ENCODE peak calls at places on chromosomes 16 and 17, in ten cellular contexts. K is stomach; X is CD8-positive, alpha-beta memory T cell; M is heart left ventricle; E is ascending aorta; P is right cardiac atrium; L is tibial nerve; A is OCI-LY7; J is upper lobe of right lung; U is foreskin keratinocyte. D is an unnamed sample. For H3K4me1, the result is how much of the 10 kb centered on the place peaks cover.

GRCh38 chr17:59435238-59435637 is 103.8 kb downstream of the YPEL2 start:
- DNase-seq in K (no peak), X (no peak), M (no peak), E (no peak), P (no peak), L (no peak), A (no peak), J (no peak), U (peak), D (no peak)

GRCh38 chr16:30958164-30959083 is 870 bp downstream of the SETD1A start:
- DNase-seq in K (peak), X (peak), M (peak), E (no peak), P (no peak), L (no peak), A (peak), J (peak), U (no peak), D (no peak)

GRCh38 chr17:61410100-61410551 is 10.5 kb downstream of the TBX2 start:
- DNase-seq in K (no peak), X (no peak), M (no peak), E (peak), P (no peak), L (no peak), A (no peak), J (peak), U (no peak), D (peak)

GRCh38 chr17:68821860-68822693 is 133.1 kb downstream of the ABCA8 start:
- DNase-seq in K (no peak), X (no peak), M (no peak), E (no peak), P (no peak), L (no peak), A (no peak), J (no peak), U (peak), D (peak)

GRCh38 chr16:78100162-78100467 is 661 bp downstream of the WWOX start:
- DNase-seq in K (no peak), X (no peak), M (no peak), E (no peak), P (no peak), L (no peak), A (no peak), J (no peak), U (no peak), D (no peak)

GRCh38 chr16:6605490-6605889 is 727.2 kb upstream of the RBFOX1 start:
- DNase-seq in K (no peak), X (no peak), M (no peak), E (no peak), P (no peak), L (no peak), A (no peak), J (no peak), U (no peak), D (no peak)

GRCh38 chr17:1976683-1977064 is 48.5 kb downstream of the RTN4RL1 start:
- DNase-seq in K (no peak), X (no peak), M (no peak), E (no peak), P (no peak), L (no peak), A (no peak), J (no peak), U (no peak), D (no peak)

GRCh38 chr17:19328441-19329061 is 34.0 kb downstream of the B9D1 start:
- DNase-seq in K (no peak), X (no peak), M (no peak), E (peak), P (no peak), L (no peak), A (no peak), J (peak), U (no peak), D (no peak)

GRCh38 chr16:85498607-85499006 is 114.5 kb upstream of the GSE1 start:
- DNase-seq in K (peak), X (no peak), M (peak), E (no peak), P (no peak), L (no peak), A (peak), J (no peak), U (no peak), D (no peak)

GRCh38 chr17:44221862-44222111 is 2.3 kb upstream of the UBTF start:
- DNase-seq in K (no peak), X (no peak), M (peak), E (no peak), P (no peak), L (no peak), A (no peak), J (peak), U (no peak), D (no peak)

GRCh38 chr17:76791053-76791980 is 53.4 kb downstream of the MFSD11 start:
- DNase-seq in K (peak), X (peak), M (no peak), E (no peak), P (peak), L (no peak), A (peak), J (no peak), U (peak), D (no peak)

GRCh38 chr16:31876955-31877828 is 3.6 kb downstream of the ZNF267 start:
- DNase-seq in K (no peak), X (no peak), M (no peak), E (no peak), P (no peak), L (no peak), A (no peak), J (no peak), U (peak), D (no peak)

GRCh38 chr17:61400786-61401279 is 1.2 kb downstream of the TBX2 start:
- DNase-seq in K (no peak), X (no peak), M (peak), E (no peak), P (peak), L (no peak), A (no peak), J (peak), U (no peak), D (no peak)

GRCh38 chr16:30644334-30644830 is 6.4 kb upstream of the PRR14 start:
- DNase-seq in K (no peak), X (no peak), M (no peak), E (no peak), P (no peak), L (no peak), A (no peak), J (no peak), U (no peak), D (no peak)

GRCh38 chr16:50246299-50247122 is 19.8 kb upstream of the ADCY7 start:
- DNase-seq in K (no peak), X (no peak), M (peak), E (no peak), P (peak), L (no peak), A (no peak), J (no peak), U (no peak), D (no peak)

GRCh38 chr17:34826332-34826731 is 134.9 kb downstream of the CCT6B start:
- DNase-seq in K (no peak), X (no peak), M (no peak), E (no peak), P (no peak), L (no peak), A (no peak), J (no peak), U (no peak), D (no peak)

GRCh38 chr16:21645261-21645721 is 7.1 kb downstream of the IGSF6 start:
- DNase-seq in K (no peak), X (no peak), M (no peak), E (no peak), P (no peak), L (no peak), A (peak), J (no peak), U (no peak), D (no peak)

GRCh38 chr16:87496101-87496801 is 3.4 kb upstream of the ZCCHC14 start:
- DNase-seq in K (no peak), X (no peak), M (no peak), E (no peak), P (no peak), L (no peak), A (no peak), J (no peak), U (no peak), D (no peak)

GRCh38 chr16:89562027-89562599 is 1.6 kb downstream of the RPL13 start:
- DNase-seq in K (peak), X (no peak), M (no peak), E (no peak), P (no peak), L (no peak), A (peak), J (no peak), U (no peak), D (no peak)

GRCh38 chr16:75868636-75869389 is 142.5 kb upstream of the CPHXL start:
- DNase-seq in K (no peak), X (no peak), M (no peak), E (no peak), P (no peak), L (no peak), A (no peak), J (no peak), U (no peak), D (no peak)

GRCh38 chr17:44673893-44674292 is 15.7 kb downstream of the CCDC43 start:
- DNase-seq in K (no peak), X (no peak), M (no peak), E (no peak), P (no peak), L (no peak), A (no peak), J (no peak), U (no peak), D (no peak)

GRCh38 chr16:17602678-17603077 is 131.9 kb upstream of the XYLT1 start:
- DNase-seq in K (no peak), X (no peak), M (no peak), E (no peak), P (no peak), L (no peak), A (no peak), J (no peak), U (no peak), D (no peak)

GRCh38 chr17:4858068-4858879 is 25.1 kb downstream of the MINK1 start:
- DNase-seq in K (no peak), X (no peak), M (peak), E (no peak), P (peak), L (no peak), A (no peak), J (no peak), U (no peak), D (no peak)

GRCh38 chr17:45784583-45785372 is 658 bp downstream of the CRHR1 start:
- DNase-seq in K (peak), X (no peak), M (no peak), E (no peak), P (no peak), L (no peak), A (no peak), J (peak), U (no peak), D (no peak)

GRCh38 chr17:17681187-17681743 is at the start of gene RAI1:
- DNase-seq in K (peak), X (peak), M (peak), E (no peak), P (peak), L (no peak), A (peak), J (peak), U (no peak), D (no peak)

GRCh38 chr16:83957296-83957855 is 4.3 kb downstream of the OSGIN1 start:
- DNase-seq in K (no peak), X (no peak), M (no peak), E (no peak), P (peak), L (no peak), A (no peak), J (no peak), U (no peak), D (no peak)

DNA sequence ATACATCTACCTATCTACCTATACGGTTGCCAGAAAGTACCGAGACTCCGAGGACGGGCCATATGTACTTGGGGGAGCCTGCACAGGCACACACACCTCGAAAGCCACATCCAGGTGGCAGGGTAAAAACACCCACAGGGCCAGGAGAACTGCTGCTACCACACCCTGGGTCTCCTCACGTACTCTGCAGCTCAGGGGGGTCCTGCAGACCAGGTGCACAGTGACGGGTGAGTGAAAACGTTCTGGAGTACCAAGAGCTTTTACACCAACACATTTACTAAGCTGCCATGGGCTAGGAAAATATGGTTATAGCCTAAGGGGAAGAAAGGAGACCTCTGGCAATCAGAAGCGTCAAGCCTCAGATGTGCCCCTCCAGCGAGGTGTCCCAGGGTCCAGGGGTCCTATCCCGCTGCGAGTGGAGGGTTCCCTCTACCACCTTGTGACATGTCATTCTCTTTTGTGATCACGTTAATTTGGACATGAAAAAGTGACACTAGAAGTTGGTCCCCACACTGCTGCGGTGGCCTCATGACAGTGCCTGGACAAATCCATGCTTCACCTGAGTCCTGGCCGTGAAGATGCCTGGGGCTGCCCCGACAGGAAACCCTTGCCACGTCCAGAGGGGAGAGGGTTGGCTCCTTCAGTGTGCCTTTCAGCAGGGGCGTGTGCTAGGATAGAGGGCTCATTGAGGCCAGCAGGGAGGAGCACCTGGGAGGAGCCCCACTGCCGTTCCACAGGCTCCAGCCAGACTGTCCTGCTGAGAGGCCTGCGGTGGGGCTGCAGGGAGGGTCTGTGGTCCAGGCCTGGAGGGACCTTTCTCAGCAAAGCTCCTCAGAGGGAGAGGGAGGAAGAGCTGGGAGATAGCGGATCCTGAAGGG is 1.8 kb downstream of the CANT1 start:
- DNase-seq in K (no peak), X (no peak), M (no peak), E (no peak), P (peak), L (no peak), A (no peak), J (peak), U (no peak), D (peak)
- H3K27ac ChIP-seq in K (peak), X (no peak), M (no peak), E (no peak), P (no peak), L (peak), A (no peak), J (no peak), U (no peak), D (no peak)

GRCh38 chr17:7929158-7930029 is at the start of gene KCNAB3:
- DNase-seq in K (no peak), X (peak), M (no peak), E (no peak), P (peak), L (no peak), A (no peak), J (no peak), U (no peak), D (no peak)

GRCh38 chr17:7931709-7932482 is at the start of the genes CNTROB and TRAPPC1:
- DNase-seq in K (peak), X (peak), M (peak), E (peak), P (peak), L (peak), A (peak), J (peak), U (peak), D (peak)

GRCh38 chr17:7930841-7931631 is 710 bp downstream of the TRAPPC1 start:
- DNase-seq in K (no peak), X (no peak), M (no peak), E (no peak), P (no peak), L (no peak), A (no peak), J (no peak), U (no peak), D (no peak)

GRCh38 chr17:7932949-7933348 is 943 bp downstream of the CNTROB start:
- DNase-seq in K (peak), X (no peak), M (peak), E (no peak), P (peak), L (no peak), A (peak), J (peak), U (no peak), D (no peak)

GRCh38 chr17:7932483-7932891 is 481 bp downstream of the CNTROB start:
- DNase-seq in K (no peak), X (peak), M (no peak), E (no peak), P (peak), L (no peak), A (peak), J (no peak), U (no peak), D (no peak)
- H3K4me1 ChIP-seq in K (half or more), X (under half), M (under half), E (under half), P (under half), L (half or more), A (under half), J (under half), U (under half), D (under half)

GRCh38 chr17:10807704-10808128 is 3.8 kb upstream of the TMEM238L start:
- DNase-seq in K (no peak), X (no peak), M (no peak), E (no peak), P (no peak), L (no peak), A (no peak), J (no peak), U (no peak), D (no peak)

GRCh38 chr17:10805911-10806310 is 2.0 kb upstream of the TMEM238L start:
- DNase-seq in K (peak), X (no peak), M (no peak), E (no peak), P (no peak), L (no peak), A (no peak), J (no peak), U (no peak), D (no peak)

GRCh38 chr17:10812674-10813073 is 8.8 kb upstream of the TMEM238L start:
- DNase-seq in K (peak), X (no peak), M (peak), E (no peak), P (peak), L (no peak), A (no peak), J (no peak), U (no peak), D (no peak)

GRCh38 chr17:10806863-10807262 is 3.0 kb upstream of the TMEM238L start:
- DNase-seq in K (no peak), X (no peak), M (no peak), E (no peak), P (no peak), L (no peak), A (no peak), J (no peak), U (no peak), D (no peak)

GRCh38 chr17:10809605-10810004 is 5.7 kb upstream of the TMEM238L start:
- DNase-seq in K (no peak), X (no peak), M (no peak), E (no peak), P (no peak), L (no peak), A (no peak), J (no peak), U (no peak), D (no peak)
- H3K27ac ChIP-seq in K (no peak), X (no peak), M (no peak), E (no peak), P (no peak), L (no peak), A (no peak), J (no peak), U (no peak), D (no peak)

DNA sequence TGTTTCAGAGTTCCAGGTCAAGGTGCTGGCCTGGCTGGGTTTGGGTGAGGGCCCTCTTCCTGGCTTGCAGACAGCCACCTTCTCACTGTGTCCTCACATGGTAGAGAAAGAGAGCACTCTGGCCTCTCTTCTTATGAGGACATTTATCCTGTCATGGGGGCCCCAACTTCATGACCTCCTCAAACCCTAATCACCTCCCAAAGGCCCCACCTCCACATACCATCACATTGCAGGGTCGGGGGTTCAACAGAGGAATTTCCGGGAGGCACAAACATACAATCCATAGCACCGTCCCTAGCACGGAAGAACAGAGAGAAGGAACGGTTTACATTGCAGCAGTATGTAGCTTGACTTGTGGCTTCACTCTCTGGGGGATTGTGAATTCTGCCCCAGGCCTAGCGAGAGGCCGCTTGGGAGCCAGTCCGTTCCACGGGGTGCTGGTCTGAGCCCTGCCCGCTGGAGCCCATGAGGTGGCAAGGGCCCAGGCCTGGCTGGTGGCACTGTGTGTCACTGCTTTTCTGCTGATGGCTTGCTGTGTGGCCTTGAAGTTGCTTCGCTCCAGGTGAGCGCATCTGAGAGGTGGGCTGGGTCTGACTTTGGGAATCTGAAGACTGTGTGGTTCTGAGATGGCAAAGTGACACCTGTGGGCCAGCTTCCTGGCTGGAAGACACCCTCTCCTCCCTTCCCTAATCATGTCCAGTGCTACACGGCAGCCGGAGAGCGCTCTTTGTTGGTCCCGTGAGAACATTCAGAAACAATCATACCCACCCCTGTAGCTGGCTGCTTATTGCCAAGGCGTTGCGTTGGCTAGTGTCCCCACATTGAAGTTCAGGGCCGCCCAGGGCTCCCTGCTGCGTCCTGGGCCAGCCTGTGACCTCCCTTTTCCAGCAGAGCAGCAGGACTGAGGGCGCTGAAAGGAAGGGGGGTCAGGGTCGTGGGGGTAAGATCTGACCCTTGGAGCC is 98.3 kb downstream of the CMIP start:
- DNase-seq in K (no peak), X (no peak), M (no peak), E (no peak), P (no peak), L (no peak), A (no peak), J (peak), U (no peak), D (no peak)
- H3K4me1 ChIP-seq in K (half or more), X (under half), M (under half), E (under half), P (under half), L (under half), A (under half), J (half or more), U (under half), D (under half)

DNA sequence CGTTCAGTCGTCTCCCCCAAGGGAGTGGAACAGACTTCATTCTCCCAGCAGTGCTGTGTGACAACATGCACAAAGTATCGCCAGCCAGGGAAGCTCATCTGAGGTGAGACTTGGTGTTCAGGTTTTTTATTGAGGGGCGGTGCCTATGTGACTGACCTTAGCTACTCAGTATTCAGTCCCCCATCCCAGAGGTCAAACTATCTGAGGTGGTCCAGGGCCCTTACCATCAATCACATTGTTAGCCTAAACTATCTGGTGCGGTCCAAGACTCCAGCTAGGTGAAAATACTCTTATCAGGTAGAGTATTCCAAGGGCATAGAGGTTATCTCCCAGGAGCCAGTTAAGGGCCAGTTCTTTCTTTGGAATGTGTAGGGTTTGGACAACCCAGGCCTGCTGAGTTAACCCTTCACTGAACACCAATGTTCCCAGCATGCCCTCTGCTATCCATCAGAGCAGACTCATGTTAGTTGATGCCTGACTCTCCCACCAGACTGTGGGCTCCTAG is 5.4 kb upstream of the CACNG1 start:
- DNase-seq in K (no peak), X (no peak), M (no peak), E (no peak), P (no peak), L (no peak), A (no peak), J (no peak), U (no peak), D (no peak)
- H3K27ac ChIP-seq in K (no peak), X (no peak), M (no peak), E (no peak), P (no peak), L (no peak), A (no peak), J (no peak), U (no peak), D (no peak)

DNA sequence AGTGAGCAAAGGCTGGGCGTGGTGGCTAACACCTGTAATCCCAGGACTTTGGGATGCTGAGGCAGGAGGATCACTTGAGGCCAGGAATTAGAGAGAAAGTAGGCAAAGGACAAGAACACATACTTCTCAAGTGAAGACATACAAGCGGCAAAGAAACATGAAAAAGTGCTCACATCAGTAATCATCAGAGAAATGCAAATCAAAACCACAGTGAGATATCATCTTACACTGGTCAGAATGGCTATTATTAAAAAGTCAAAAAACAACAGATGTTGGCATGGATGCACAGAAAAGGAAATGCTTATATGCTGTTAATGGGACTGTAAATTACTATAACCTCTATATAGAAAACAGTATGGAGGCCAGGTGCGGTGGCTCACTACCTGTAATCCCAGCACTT is 12.2 kb upstream of the SLX4 start:
- DNase-seq in K (no peak), X (no peak), M (no peak), E (no peak), P (no peak), L (no peak), A (peak), J (no peak), U (no peak), D (no peak)
- H3K4me1 ChIP-seq in K (under half), X (under half), M (under half), E (under half), P (under half), L (under half), A (half or more), J (under half), U (under half), D (under half)

D was measured in RWPE2.